ENCODE peak calls at places on chromosomes 13 and 19, in five cellular contexts. D is fibroblast of lung, X is thoracic aorta, Y is lower lobe of right lung, E is AG04450. P is an unnamed sample.

GRCh38 chr19:8334458-8335342 is 8.4 kb downstream of the KANK3 start:
- DNase-seq in D (peak), X (no peak), Y (peak), E (no peak), P (no peak)

GRCh38 chr19:33280351-33280921 is 21.9 kb downstream of the CEBPA start:
- DNase-seq in D (no peak), X (no peak), Y (no peak), E (no peak), P (no peak)

GRCh38 chr19:6672693-6673290 is 2.8 kb upstream of the TNFSF14 start:
- DNase-seq in D (no peak), X (no peak), Y (no peak), E (no peak), P (no peak)

GRCh38 chr19:19514215-19514633 is 1.1 kb downstream of the TSSK6 start:
- DNase-seq in D (peak), X (no peak), Y (no peak), E (no peak), P (no peak)

GRCh38 chr13:66562054-66562453 is 668.1 kb downstream of the PCDH9 start:
- DNase-seq in D (no peak), X (no peak), Y (no peak), E (no peak), P (no peak)

GRCh38 chr19:3556978-3557460 is 367 bp downstream of the MFSD12 start:
- DNase-seq in D (no peak), X (no peak), Y (peak), E (no peak), P (no peak)

GRCh38 chr13:109919715-109920375 is 133.5 kb upstream of the IRS2 start:
- DNase-seq in D (peak), X (no peak), Y (no peak), E (no peak), P (no peak)

GRCh38 chr13:102277286-102277685 is 124.6 kb downstream of the FGF14 start:
- DNase-seq in D (no peak), X (no peak), Y (no peak), E (no peak), P (no peak)

GRCh38 chr19:48509467-48510194 is 2.0 kb downstream of the LMTK3 start:
- DNase-seq in D (no peak), X (no peak), Y (no peak), E (no peak), P (no peak)

GRCh38 chr13:23447927-23448326 is 14.4 kb upstream of the SACS start:
- DNase-seq in D (peak), X (no peak), Y (no peak), E (peak), P (no peak)

GRCh38 chr19:36111200-36111539 is 227 bp downstream of the OVOL3 start:
- DNase-seq in D (no peak), X (no peak), Y (no peak), E (no peak), P (no peak)

GRCh38 chr19:36112678-36113077 is 1.7 kb downstream of the OVOL3 start:
- DNase-seq in D (no peak), X (no peak), Y (no peak), E (no peak), P (no peak)

GRCh38 chr19:36114763-36115452 is at the start of gene POLR2I:
- DNase-seq in D (peak), X (peak), Y (peak), E (peak), P (peak)

GRCh38 chr19:36113895-36114762 is 546 bp downstream of the POLR2I start:
- DNase-seq in D (peak), X (no peak), Y (no peak), E (no peak), P (no peak)

DNA sequence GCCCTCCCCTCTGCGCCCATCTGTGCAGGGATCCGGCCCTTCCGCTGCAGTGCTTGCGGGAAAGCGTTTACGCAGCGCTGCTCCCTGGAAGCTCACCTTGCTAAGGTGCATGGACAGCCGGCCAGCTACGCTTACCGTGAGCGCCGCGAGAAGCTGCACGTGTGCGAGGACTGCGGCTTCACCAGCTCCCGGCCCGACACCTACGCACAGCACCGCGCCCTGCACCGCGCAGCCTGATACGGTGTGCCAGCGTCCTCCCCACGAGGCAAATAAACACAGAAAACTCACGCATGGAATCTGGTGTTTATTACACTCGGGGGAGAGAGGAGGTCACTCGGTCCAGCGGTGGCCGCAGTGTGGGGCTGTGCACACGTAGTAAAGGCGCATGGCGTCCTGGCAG is 1.2 kb downstream of the POLR2I start:
- DNase-seq in D (no peak), X (no peak), Y (no peak), E (no peak), P (no peak)
- H3K4me3 ChIP-seq in D (peak), X (peak), Y (peak), E (peak), P (peak)

GRCh38 chr19:39347332-39348227 is 5.4 kb downstream of the SAMD4B start:
- DNase-seq in D (no peak), X (no peak), Y (no peak), E (no peak), P (no peak)

GRCh38 chr19:39349326-39349725 is 7.1 kb downstream of the SAMD4B start:
- DNase-seq in D (no peak), X (no peak), Y (no peak), E (no peak), P (no peak)

GRCh38 chr19:39342647-39343305 is 555 bp downstream of the SAMD4B start:
- DNase-seq in D (no peak), X (no peak), Y (peak), E (no peak), P (no peak)

GRCh38 chr19:39341720-39342604 is at the start of gene SAMD4B:
- DNase-seq in D (peak), X (peak), Y (peak), E (peak), P (peak)

DNA sequence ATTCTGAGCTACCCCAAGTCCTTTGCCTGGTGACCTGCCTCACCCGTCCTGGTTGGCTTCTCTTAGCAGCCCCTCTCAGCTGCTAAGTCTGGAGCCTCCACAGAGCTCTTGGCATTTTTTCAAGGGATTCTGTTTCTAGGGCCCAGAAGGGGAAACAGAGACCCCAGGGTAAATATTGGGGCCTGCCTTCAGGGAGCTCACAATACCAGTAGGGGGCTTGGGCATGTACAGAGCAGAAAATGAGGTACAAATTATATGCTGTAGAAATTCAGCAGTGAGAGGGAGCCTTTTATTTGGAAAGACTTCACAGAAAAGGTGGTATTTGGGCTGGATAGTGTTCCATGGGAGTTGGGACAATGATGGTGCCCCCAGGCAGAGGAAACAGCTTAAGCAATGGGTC is 3.7 kb downstream of the SAMD4B start:
- DNase-seq in D (no peak), X (no peak), Y (no peak), E (no peak), P (no peak)
- TF ChIP-seq CTCF in D (peak), X (no peak), Y (no peak), E (peak), P (peak)

DNA sequence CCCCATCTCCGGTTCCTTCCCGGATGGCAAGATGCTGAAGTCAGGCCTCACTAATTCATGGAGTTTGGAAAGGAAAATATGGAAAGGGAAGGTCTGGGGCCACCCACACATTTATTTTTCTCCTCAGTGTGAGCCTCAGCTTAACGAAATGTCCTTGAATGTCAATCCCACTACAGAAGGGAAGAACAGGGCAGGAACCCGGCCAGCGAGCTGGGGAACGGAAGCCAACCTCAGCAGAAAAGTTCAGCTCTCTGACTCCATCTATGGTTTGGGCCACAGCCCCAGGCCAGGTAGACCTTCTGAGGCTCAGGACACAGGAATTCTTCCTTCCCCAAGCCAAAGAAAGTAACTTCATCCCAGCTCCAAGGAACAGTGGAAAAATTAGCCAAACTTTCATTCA is 8.4 kb downstream of the C19orf12 start:
- DNase-seq in D (no peak), X (no peak), Y (no peak), E (no peak), P (no peak)
- H3K4me3 ChIP-seq in D (no peak), X (no peak), Y (no peak), E (no peak), P (no peak)

GRCh38 chr19:11160119-11160768 is 4.7 kb upstream of the SPC24 start:
- DNase-seq in D (peak), X (no peak), Y (no peak), E (no peak), P (no peak)
- TF ChIP-seq CTCF in D (no peak), X (no peak), Y (no peak), E (peak), P (no peak)

GRCh38 chr13:112968380-112968909 is 569 bp upstream of the MCF2L start:
- DNase-seq in D (no peak), X (no peak), Y (peak), E (no peak), P (no peak)
- H3K4me3 ChIP-seq in D (no peak), X (peak), Y (peak), E (no peak), P (no peak)

GRCh38 chr19:52590728-52591127 is 20.6 kb downstream of the ZNF701 start:
- DNase-seq in D (no peak), X (no peak), Y (no peak), E (no peak), P (no peak)
- TF ChIP-seq CTCF in D (no peak), X (no peak), Y (no peak), E (no peak), P (peak)

GRCh38 chr19:32097620-32098019 is 247.8 kb upstream of the ZNF507 start:
- DNase-seq in D (peak), X (no peak), Y (no peak), E (no peak), P (no peak)

GRCh38 chr19:32104465-32105235 is 240.8 kb upstream of the ZNF507 start:
- DNase-seq in D (peak), X (no peak), Y (no peak), E (no peak), P (no peak)

GRCh38 chr19:32101206-32101605 is 244.2 kb upstream of the ZNF507 start:
- DNase-seq in D (no peak), X (no peak), Y (no peak), E (no peak), P (no peak)

GRCh38 chr19:32098953-32099352 is 246.5 kb upstream of the ZNF507 start:
- DNase-seq in D (no peak), X (no peak), Y (no peak), E (no peak), P (no peak)
- H3K4me3 ChIP-seq in D (no peak), X (no peak), Y (no peak), E (no peak), P (no peak)

DNA sequence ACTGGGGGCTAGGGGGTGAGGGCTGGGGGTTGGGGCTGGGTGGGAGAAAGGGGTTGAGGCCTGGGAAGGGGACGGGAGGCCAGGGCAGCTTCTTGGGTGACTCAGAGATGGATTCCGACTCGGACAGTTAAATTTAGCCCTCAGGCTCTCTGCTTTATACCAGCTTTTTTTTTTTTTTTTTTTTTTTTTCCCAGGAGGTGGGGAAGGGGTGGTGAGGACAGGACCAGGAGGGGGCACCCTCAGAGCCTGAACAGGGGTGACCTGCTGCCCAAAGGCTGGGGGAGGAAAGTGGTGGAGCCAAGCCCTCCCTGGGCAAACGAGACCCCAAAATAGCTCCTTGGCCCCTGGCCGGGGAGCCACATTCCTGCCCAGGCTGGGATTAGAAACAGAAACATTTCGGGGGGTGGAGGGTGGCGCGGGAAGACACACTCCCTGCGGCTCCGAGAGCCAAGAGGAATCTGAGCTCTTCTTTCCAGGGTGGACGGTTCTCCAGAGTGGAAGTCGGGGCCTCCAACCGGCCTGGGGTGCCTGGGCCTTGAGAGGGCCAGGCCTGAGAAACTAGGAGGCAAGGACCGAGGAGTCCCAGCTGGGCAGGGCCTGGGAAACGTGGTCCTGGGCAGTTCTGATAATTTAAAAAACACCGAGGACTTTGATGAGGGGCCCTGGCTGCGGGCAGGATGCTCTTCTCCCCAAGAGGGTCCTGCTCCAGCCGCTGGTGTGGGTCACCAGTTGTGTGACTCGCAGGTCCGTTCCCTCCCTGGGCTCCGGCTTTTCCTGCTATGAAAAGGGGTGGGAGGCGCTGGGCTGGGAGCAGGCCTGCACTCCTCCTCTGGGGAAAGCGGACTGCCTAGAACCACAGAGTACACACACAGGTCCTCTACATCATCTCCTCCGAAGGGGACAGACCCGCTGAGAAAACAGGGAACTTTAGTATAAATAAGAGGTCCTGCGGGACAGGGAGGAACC is 813 bp upstream of the DMPK start:
- DNase-seq in D (peak), X (no peak), Y (no peak), E (no peak), P (no peak)
- TF ChIP-seq CTCF in D (peak), X (no peak), Y (no peak), E (peak), P (no peak)